ENCODE peak calls at places on chromosomes 12 and 14, in eight cellular contexts. P is psoas muscle; X is CD4-positive, alpha-beta T cell; V is cardiac muscle cell; H is heart left ventricle; U is foreskin fibroblast; N is neural crest cell; B is GM13976. L is an unnamed sample.

GRCh38 chr14:58776516-58776915 is 138.8 kb downstream of the DACT1 start:
- DNase-seq in V (no peak), X (no peak), B (no peak), U (no peak), P (no peak), N (no peak), H (no peak), L (no peak)

GRCh38 chr14:69323266-69323966 is 63.5 kb downstream of the GALNT16 start:
- DNase-seq in B (no peak), H (no peak), N (no peak), V (no peak), U (no peak), P (no peak), X (no peak), L (no peak)

GRCh38 chr12:62192486-62193250 is 67.5 kb upstream of the USP15 start:
- DNase-seq in V (peak), P (peak), U (peak), X (peak), N (peak), H (peak), B (peak), L (peak)

GRCh38 chr14:67999693-68000384 is 180.3 kb downstream of the RAD51B start:
- DNase-seq in P (no peak), V (no peak), H (no peak), B (no peak), X (no peak), N (no peak), U (peak), L (peak)

GRCh38 chr14:100914597-100915021 is 11.1 kb upstream of the RTL1 start:
- DNase-seq in X (no peak), U (peak), V (no peak), N (no peak), P (no peak), B (no peak), H (no peak), L (no peak)

GRCh38 chr12:14239350-14239934 is 126.0 kb upstream of the ATF7IP start:
- DNase-seq in X (no peak), B (peak), N (peak), H (no peak), P (no peak), U (peak), V (peak), L (peak)

GRCh38 chr12:84329933-84330332 is 582.7 kb downstream of the SLC6A15 start:
- DNase-seq in N (no peak), U (no peak), H (no peak), X (no peak), V (no peak), P (no peak), B (no peak), L (peak)

GRCh38 chr12:96889273-96889933 is 17.7 kb upstream of the NEDD1 start:
- DNase-seq in B (no peak), U (peak), V (no peak), P (no peak), H (no peak), N (no peak), X (no peak), L (no peak)

GRCh38 chr12:30999011-30999410 is 72.5 kb downstream of the TSPAN11 start:
- DNase-seq in U (no peak), B (no peak), N (no peak), P (peak), X (no peak), V (no peak), H (no peak), L (no peak)

GRCh38 chr12:75366629-75367028 is 24.3 kb upstream of the GLIPR1L2 start:
- DNase-seq in N (no peak), H (no peak), B (no peak), X (no peak), V (no peak), P (no peak), U (peak), L (no peak)

GRCh38 chr14:93619176-93619793 is 169.0 kb downstream of the PRIMA1 start:
- DNase-seq in U (peak), N (peak), P (no peak), X (no peak), H (peak), B (peak), V (peak), L (peak)

GRCh38 chr14:72751276-72752033 is 142.4 kb downstream of the DPF3 start:
- DNase-seq in B (no peak), H (no peak), X (no peak), N (no peak), V (no peak), P (no peak), U (no peak), L (no peak)

DNA sequence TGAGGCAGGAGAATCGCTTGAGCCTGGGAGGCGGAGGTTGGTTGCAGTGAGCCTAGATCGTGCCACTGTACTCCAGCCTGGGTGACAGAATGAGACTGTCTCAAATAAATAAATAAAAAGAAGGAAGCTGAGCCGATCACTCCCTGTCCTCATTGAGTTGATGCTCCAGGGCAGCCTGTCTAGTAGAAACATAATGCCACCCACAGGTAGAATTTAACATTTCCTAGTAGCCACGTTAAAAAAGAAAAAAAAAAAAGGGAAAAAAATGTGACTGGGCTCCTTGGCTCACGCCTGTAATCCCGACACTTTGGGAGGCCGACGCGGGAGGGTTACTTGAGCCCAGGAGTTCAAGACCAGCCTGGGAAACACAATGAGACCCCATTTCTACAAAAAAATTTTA is 135.7 kb downstream of the SCARB1 start:
- DNase-seq in U (no peak), H (no peak), X (no peak), P (no peak), V (no peak), N (no peak), B (no peak), L (no peak)
- TF ChIP-seq CTCF in U (no peak), H (peak), X (no peak), P (no peak), V (no peak), N (no peak), B (no peak), L (peak)

GRCh38 chr14:61607570-61608244 is 87.6 kb upstream of the HIF1A start:
- DNase-seq in N (peak), H (no peak), B (no peak), X (no peak), P (no peak), V (no peak), U (no peak), L (no peak)
- TF ChIP-seq CTCF in N (no peak), H (no peak), B (no peak), X (no peak), P (no peak), V (no peak), U (no peak), L (no peak)

GRCh38 chr12:98594050-98594853 is 766 bp downstream of the SLC25A3 start:
- DNase-seq in P (peak), N (no peak), U (no peak), H (peak), X (no peak), B (no peak), V (peak), L (peak)

GRCh38 chr12:98593351-98594049 is at the start of gene SLC25A3:
- DNase-seq in H (peak), U (peak), V (peak), P (peak), N (peak), B (peak), X (peak), L (peak)

GRCh38 chr12:98592825-98593322 is 612 bp upstream of the SLC25A3 start:
- DNase-seq in U (no peak), P (no peak), N (no peak), X (no peak), H (no peak), V (no peak), B (no peak), L (peak)

GRCh38 chr12:98587084-98587483 is 6.4 kb upstream of the SLC25A3 start:
- DNase-seq in B (no peak), V (no peak), H (no peak), U (no peak), P (no peak), N (no peak), X (no peak), L (no peak)

GRCh38 chr12:98591209-98591608 is 2.3 kb upstream of the SLC25A3 start:
- DNase-seq in V (no peak), H (no peak), N (no peak), U (no peak), B (no peak), X (no peak), P (no peak), L (no peak)
- TF ChIP-seq CTCF in V (no peak), H (no peak), N (no peak), U (no peak), B (no peak), X (no peak), P (no peak), L (no peak)

DNA sequence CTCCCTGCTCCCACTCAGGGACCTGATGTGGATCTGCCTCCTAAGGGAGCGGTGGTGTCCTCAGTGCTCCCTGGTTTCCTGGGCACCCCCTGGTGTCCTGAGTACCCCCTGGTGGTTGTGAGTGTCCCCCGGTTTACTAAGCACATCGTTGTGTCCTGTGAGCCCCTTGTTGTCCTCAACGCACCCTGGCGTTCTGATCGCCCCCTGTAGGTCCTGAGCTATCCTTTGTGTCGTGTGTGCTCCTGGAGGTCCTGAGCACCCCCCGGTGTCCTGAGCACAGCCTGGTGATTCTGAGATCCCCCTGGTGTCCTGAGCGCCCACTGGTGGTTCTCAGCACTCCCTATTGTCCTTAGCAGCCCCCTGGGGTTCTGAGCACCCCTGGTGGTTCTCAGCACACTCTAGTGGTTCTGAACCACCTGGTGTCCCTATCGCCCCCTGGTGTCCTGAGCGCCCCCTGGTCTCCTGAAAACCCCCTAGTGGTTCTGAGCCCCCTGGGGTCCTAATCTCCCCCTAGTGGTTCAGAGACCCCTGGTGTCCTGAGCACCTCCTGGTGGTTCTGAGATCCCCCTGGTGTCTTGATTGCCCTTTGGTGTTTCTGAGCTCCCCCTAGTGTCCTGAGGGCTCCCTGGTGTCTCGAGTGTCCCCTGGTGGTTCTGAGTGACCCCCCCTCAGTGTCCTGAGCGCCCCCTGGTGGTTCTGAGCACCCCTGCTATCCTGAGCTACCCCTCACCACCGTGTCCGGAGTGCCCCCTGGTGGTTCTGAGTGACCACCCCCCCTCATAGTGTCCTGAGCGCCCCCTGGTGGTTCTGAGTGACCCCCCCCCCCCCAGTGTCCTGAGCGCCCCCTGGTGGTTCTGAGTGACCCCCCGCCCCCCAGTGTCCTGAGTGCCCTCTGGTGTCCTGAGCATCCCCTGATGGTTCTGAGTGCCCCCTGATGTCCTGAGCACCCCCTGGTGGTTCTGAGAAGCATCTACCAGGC is 615.1 kb downstream of the TMEM121 start:
- DNase-seq in X (peak), V (no peak), N (no peak), H (no peak), B (peak), P (peak), U (no peak), L (no peak)
- TF ChIP-seq CTCF in X (no peak), V (no peak), N (no peak), H (no peak), B (no peak), P (no peak), U (no peak), L (no peak)

GRCh38 chr14:54046250-54046649 is 89.6 kb upstream of the BMP4 start:
- DNase-seq in V (no peak), B (no peak), H (no peak), X (no peak), U (no peak), P (no peak), N (no peak), L (no peak)
- TF ChIP-seq CTCF in V (no peak), B (no peak), H (no peak), X (no peak), U (no peak), P (no peak), N (no peak), L (no peak)

GRCh38 chr14:102796661-102797190 is 19.5 kb downstream of the TRAF3 start:
- DNase-seq in V (no peak), N (no peak), X (no peak), H (no peak), P (no peak), U (no peak), B (peak), L (no peak)

GRCh38 chr14:102799684-102800562 is 22.7 kb downstream of the TRAF3 start:
- DNase-seq in P (no peak), U (peak), B (no peak), H (no peak), V (no peak), N (no peak), X (no peak), L (no peak)

GRCh38 chr14:102793531-102794328 is 16.5 kb downstream of the TRAF3 start:
- DNase-seq in N (no peak), H (no peak), P (no peak), B (peak), X (no peak), U (no peak), V (no peak), L (no peak)

GRCh38 chr14:102798926-102799325 is 21.7 kb downstream of the TRAF3 start:
- DNase-seq in B (peak), P (no peak), N (no peak), U (no peak), X (no peak), V (no peak), H (no peak), L (no peak)

DNA sequence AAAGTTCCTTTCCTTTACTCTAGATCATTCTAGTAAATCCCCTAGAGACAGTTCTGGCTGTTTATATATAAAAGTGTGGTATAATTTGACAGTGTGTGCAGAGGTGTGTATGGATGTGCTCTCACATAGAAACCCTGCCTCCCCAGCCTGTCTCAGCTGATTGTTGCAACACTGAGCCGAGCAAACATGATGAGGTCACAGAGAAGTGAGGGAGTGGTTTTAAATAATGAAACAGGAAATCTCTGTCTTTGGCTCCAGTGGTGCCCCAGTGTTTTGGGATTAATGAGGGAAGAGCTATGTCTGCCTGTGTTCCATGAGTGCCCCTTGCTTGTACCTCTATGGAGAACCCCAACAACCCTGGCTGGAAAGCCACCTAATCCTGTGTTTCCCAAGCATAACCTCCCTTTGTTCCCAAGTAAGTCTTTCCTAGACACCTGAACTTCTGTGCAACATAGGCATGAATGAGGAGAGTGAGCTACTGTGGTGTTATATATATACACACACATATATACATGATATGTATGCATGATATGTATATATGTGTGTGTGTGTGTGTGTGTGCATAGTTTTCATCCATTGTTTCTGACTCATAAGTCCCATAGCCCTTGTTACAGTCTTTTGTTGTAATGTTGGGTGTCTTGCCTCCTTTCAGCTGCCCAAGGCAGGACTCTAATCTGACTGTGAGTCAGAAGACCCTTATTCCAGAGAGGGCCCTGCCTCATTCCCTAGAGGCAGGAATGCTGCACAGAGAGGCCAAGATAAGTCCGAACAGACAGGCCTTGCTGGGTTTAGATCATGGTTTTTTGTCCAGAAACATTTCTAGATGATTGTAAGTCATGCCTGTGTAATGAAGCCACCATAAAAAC is 18.0 kb downstream of the TRAF3 start:
- DNase-seq in V (no peak), B (peak), N (no peak), X (peak), H (peak), U (peak), P (no peak), L (peak)
- TF ChIP-seq CTCF in V (peak), B (no peak), N (no peak), X (no peak), H (no peak), U (peak), P (no peak), L (peak)

GRCh38 chr14:60079723-60080122 is 12.0 kb upstream of the PCNX4 start:
- DNase-seq in X (no peak), V (no peak), N (no peak), U (no peak), B (no peak), P (no peak), H (no peak), L (no peak)
- TF ChIP-seq CTCF in X (no peak), V (peak), N (peak), U (peak), B (no peak), P (no peak), H (no peak), L (no peak)

GRCh38 chr12:106112094-106112822 is 26.5 kb downstream of the NUAK1 start:
- DNase-seq in H (no peak), U (no peak), P (peak), B (no peak), X (no peak), V (no peak), N (no peak), L (no peak)
- TF ChIP-seq CTCF in H (no peak), U (no peak), P (no peak), B (no peak), X (no peak), V (no peak), N (no peak), L (no peak)

GRCh38 chr12:67268896-67269631 is at the start of gene CAND1:
- DNase-seq in X (peak), U (peak), V (peak), H (peak), B (peak), N (peak), P (peak), L (peak)
- TF ChIP-seq CTCF in X (no peak), U (no peak), V (peak), H (no peak), B (peak), N (no peak), P (peak), L (peak)

GRCh38 chr14:62117010-62117717 is 354.9 kb downstream of the SNAPC1 start:
- DNase-seq in V (peak), N (peak), B (peak), H (peak), P (peak), U (peak), X (peak), L (peak)
- TF ChIP-seq CTCF in V (peak), N (peak), B (peak), H (peak), P (peak), U (peak), X (peak), L (peak)

L was measured in hepatocyte.